ENCODE peak calls at places on chromosomes 1 and 21, in five cellular contexts. G is K562, Q is HCT116, E is HepG2, C is H1. W is an unnamed sample.

GRCh38 chr1:51230501-51231078 is 5.5 kb upstream of the RNF11 start:
- DNase-seq in Q (no peak), G (peak; percentile 19), E (no peak), C (peak; percentile 10), W (no peak)

GRCh38 chr1:168583571-168583970 is 7.2 kb downstream of the XCL1 start:
- DNase-seq in G (no peak), E (no peak), C (no peak), Q (no peak), W (no peak)

GRCh38 chr1:173986951-173987350 is 35.2 kb downstream of the RC3H1 start:
- DNase-seq in G (no peak), E (no peak), C (no peak), Q (no peak), W (no peak)

GRCh38 chr1:866095-866494 is 57.6 kb upstream of the SAMD11 start:
- DNase-seq in E (no peak), Q (no peak), C (no peak), G (no peak), W (no peak)

GRCh38 chr1:240092301-240093119 is 827 bp downstream of the FMN2 start:
- DNase-seq in E (no peak), G (no peak), Q (no peak), C (peak; percentile 69), W (no peak)

GRCh38 chr1:12229386-12229834 is 420 bp upstream of the VPS13D start:
- DNase-seq in C (no peak), Q (no peak), G (no peak), E (no peak), W (no peak)

GRCh38 chr1:245842106-245842505 is 665.0 kb downstream of the SMYD3 start:
- DNase-seq in G (no peak), Q (no peak), E (no peak), C (no peak), W (no peak)

GRCh38 chr1:228902781-228903572 is 167.7 kb downstream of the RHOU start:
- DNase-seq in E (peak; percentile 91), Q (peak; percentile 52), G (no peak), C (peak; percentile 22), W (no peak)

GRCh38 chr21:37118187-37118826 is 45.3 kb downstream of the TTC3 start:
- DNase-seq in Q (no peak), C (no peak), E (no peak), G (no peak), W (no peak)

GRCh38 chr21:44415073-44416025 is 40.0 kb upstream of the LRRC3 start:
- DNase-seq in C (no peak), Q (no peak), G (no peak), E (no peak), W (no peak)

GRCh38 chr1:36453051-36453450 is 2.8 kb upstream of the OSCP1 start:
- DNase-seq in E (no peak), G (no peak), C (no peak), Q (no peak), W (no peak)

GRCh38 chr1:226187019-226187322 is 430 bp upstream of the ACBD3 start:
- DNase-seq in C (no peak), E (no peak), G (no peak), Q (no peak), W (no peak)

GRCh38 chr1:68495968-68496679 is 758 bp downstream of the DEPDC1 start:
- DNase-seq in G (peak; percentile 8), C (no peak), Q (peak; percentile 22), E (peak; percentile 10), W (no peak)

GRCh38 chr1:236451796-236452373 is 57.8 kb downstream of the EDARADD start:
- DNase-seq in G (peak; percentile 81), E (peak; percentile 28), C (peak; percentile 77), Q (peak; percentile 22), W (no peak)

GRCh38 chr1:26786437-26787380 is 1.0 kb upstream of the PIGV start:
- DNase-seq in G (peak; percentile 95), C (peak; percentile 63), Q (no peak), E (peak; percentile 71), W (no peak)

GRCh38 chr1:239237912-239238311 is 148.5 kb upstream of the CHRM3 start:
- DNase-seq in E (no peak), G (no peak), C (peak; percentile 52), Q (no peak), W (no peak)

GRCh38 chr1:91885331-91885715 is 628 bp downstream of the TGFBR3 start:
- DNase-seq in C (no peak), Q (no peak), E (no peak), G (peak; percentile 56), W (no peak)

GRCh38 chr1:64948905-64949833 is 17.2 kb downstream of the JAK1 start:
- DNase-seq in G (no peak), E (no peak), C (no peak), Q (peak; percentile 38), W (no peak)

GRCh38 chr1:54415533-54415932 is 9.3 kb upstream of the SSBP3 start:
- DNase-seq in C (no peak), Q (no peak), G (no peak), E (no peak), W (no peak)

GRCh38 chr1:1127551-1128451 is 11.9 kb upstream of the C1orf159 start:
- DNase-seq in E (no peak), Q (no peak), G (no peak), C (no peak), W (no peak)

GRCh38 chr1:31955917-31956736 is 18.0 kb upstream of the PTP4A2 start:
- DNase-seq in G (peak; percentile 90), Q (peak; percentile 44), E (peak; percentile 70), C (no peak), W (peak; percentile 91)

GRCh38 chr1:87942165-87942564 is 613.5 kb downstream of the LMO4 start:
- DNase-seq in C (no peak), Q (no peak), E (no peak), G (no peak), W (no peak)

GRCh38 chr1:112172294-112172882 is 182.9 kb upstream of the KCND3 start:
- DNase-seq in E (peak; percentile 36), C (peak; percentile 68), G (peak; percentile 38), Q (no peak), W (no peak)

GRCh38 chr1:102897537-102897936 is 210.8 kb downstream of the COL11A1 start:
- DNase-seq in G (no peak), C (no peak), Q (no peak), E (no peak), W (no peak)

GRCh38 chr1:204025917-204026709 is 46.8 kb upstream of the SOX13 start:
- DNase-seq in E (no peak), C (no peak), Q (no peak), G (no peak), W (no peak)

GRCh38 chr1:88685239-88685604 is 1.1 kb downstream of the PKN2 start:
- DNase-seq in C (no peak), Q (no peak), G (no peak), E (no peak), W (no peak)

GRCh38 chr1:62800274-62800673 is 16.3 kb downstream of the ATG4C start:
- DNase-seq in E (no peak), Q (no peak), C (no peak), G (no peak), W (no peak)

DNA sequence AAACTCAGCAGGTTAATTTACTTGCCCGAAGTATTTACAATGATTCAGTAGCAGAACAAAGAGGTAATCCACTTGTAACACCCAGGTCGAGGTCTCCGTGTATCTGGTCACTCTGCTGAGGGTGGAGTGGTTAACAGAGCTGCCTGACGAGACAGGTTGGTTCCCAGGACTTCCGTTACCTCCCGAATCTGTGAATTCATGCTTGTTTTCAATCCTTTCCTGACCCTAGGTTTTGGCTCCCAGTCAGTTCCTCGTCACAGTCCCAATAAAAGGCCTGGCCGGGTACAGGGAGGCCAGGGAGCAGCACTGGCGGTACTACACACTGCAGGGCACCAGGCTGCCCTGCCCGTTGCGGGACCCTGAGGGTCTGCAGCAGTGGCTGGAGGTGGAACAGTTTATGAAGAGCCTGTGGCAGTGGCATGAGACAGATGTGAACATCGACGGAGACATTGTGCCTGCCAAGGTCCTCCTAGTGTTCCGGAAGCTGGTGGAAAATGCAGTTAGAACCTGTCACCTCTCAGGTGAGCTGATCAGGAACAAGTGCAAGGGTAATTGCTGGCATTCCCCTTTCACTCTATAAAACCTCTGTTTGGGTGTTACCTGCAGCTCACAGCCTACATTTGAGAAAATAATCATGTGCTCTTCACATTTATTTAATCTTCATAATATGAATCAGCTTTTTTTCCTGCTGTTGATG is 12.8 kb downstream of the MAB21L3 start:
- DNase-seq in C (no peak), G (no peak), E (no peak), Q (no peak), W (no peak)
- TF ChIP-seq SRF in C (no peak), G (no peak), E (no peak), Q (no peak), W (no peak)

GRCh38 chr21:33731447-33731846 is 89.1 kb downstream of the ITSN1 start:
- DNase-seq in Q (no peak), E (no peak), G (no peak), C (no peak), W (no peak)
- TF ChIP-seq SRF in Q (no peak), E (no peak), G (no peak), C (no peak), W (no peak)

DNA sequence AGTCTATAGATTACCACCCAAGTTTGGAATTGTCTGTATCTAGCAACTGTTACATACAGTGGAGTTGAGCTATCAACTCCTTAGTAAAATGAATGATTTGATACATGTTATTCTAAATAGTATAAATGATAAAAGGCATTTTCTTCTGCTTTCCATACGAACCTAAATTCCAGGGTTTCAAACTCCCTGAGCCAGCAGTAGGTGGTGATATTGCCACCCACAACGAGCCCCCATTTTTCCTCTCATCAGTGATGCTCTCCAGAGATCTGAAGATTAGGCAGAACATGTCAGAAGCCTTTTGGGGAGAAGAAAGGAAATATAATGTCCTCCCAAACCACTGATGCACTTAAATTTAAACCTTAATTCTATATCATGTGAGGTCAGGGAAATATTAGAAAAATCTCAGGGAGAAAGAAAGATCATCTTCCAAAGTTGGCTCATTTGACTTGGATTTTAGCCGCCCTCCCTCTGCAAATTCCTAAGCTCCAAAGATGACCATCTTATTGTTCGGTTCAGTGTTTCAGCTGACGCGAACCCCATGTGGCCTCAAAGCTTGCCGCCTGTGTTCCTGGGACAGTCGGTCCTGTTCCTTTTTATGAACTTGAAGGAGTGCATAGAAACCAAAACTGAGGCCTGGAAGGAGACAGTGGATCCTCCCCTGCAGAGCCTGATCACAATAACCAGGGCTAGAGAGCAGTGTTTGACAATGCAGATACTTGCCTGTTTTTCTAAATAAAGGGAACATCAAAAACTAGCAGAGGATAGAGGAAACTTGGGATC is 2.3 kb downstream of the EVA1C start:
- DNase-seq in Q (no peak), C (no peak), E (no peak), G (no peak), W (no peak)
- TF ChIP-seq SRF in Q (no peak), C (no peak), E (no peak), G (no peak), W (no peak)

GRCh38 chr1:8360493-8361197 is 42.7 kb downstream of the SLC45A1 start:
- DNase-seq in G (no peak), Q (no peak), E (no peak), C (no peak), W (no peak)
- TF ChIP-seq SRF in G (no peak), Q (no peak), E (no peak), C (no peak), W (no peak)